ENCODE peak calls at places on chromosomes 16 and 17, in four cellular contexts. Y is IMR-90, X is K562, E is H1. T is an unnamed sample.

GRCh38 chr17:45790296-45790922 is 6.3 kb downstream of the CRHR1 start:
- DNase-seq in Y (no peak), X (no peak), E (no peak), T (no peak)

GRCh38 chr16:70647461-70648359 is 1.4 kb downstream of the IL34 start:
- DNase-seq in Y (no peak), X (no peak), E (no peak), T (no peak)

GRCh38 chr17:8420041-8420934 is 15.4 kb upstream of the NDEL1 start:
- DNase-seq in Y (peak), X (peak), E (no peak), T (no peak)

GRCh38 chr17:74371653-74372147 is 4.4 kb downstream of the GPR142 start:
- DNase-seq in Y (no peak), X (no peak), E (no peak), T (no peak)

GRCh38 chr16:24525970-24526559 is 13.3 kb upstream of the RBBP6 start:
- DNase-seq in Y (no peak), X (no peak), E (peak), T (no peak)

GRCh38 chr16:188674-189073 is 8.4 kb downstream of the HBQ1 start:
- DNase-seq in Y (no peak), X (no peak), E (no peak), T (no peak)

GRCh38 chr17:18992454-18993130 is 12.0 kb downstream of the FAM83G start:
- DNase-seq in Y (no peak), X (no peak), E (no peak), T (peak)

GRCh38 chr17:51734976-51735375 is 423.5 kb downstream of the CA10 start:
- DNase-seq in Y (no peak), X (no peak), E (no peak), T (no peak)

GRCh38 chr17:49201481-49201927 is 8.9 kb downstream of the GNGT2 start:
- DNase-seq in Y (peak), X (peak), E (no peak), T (no peak)

GRCh38 chr16:25158401-25158800 is 46.9 kb downstream of the LCMT1 start:
- DNase-seq in Y (peak), X (no peak), E (no peak), T (no peak)

GRCh38 chr16:54504372-54504771 is 217.8 kb upstream of the IRX3 start:
- DNase-seq in Y (no peak), X (no peak), E (no peak), T (no peak)

GRCh38 chr17:2402517-2402916 is 1.7 kb upstream of the MNT start:
- DNase-seq in Y (no peak), X (no peak), E (no peak), T (no peak)

GRCh38 chr16:53785044-53785443 is 81.1 kb downstream of the FTO start:
- DNase-seq in Y (peak), X (no peak), E (no peak), T (no peak)

GRCh38 chr16:11677959-11678881 is 10.0 kb downstream of the SNN start:
- DNase-seq in Y (no peak), X (no peak), E (no peak), T (peak)

GRCh38 chr17:21532763-21533385 is 156.7 kb downstream of the KCNJ12 start:
- DNase-seq in Y (no peak), X (no peak), E (no peak), T (no peak)

GRCh38 chr17:27860971-27861669 is 32.0 kb downstream of the LYRM9 start:
- DNase-seq in Y (no peak), X (no peak), E (no peak), T (no peak)

GRCh38 chr17:68103148-68103547 is 67.6 kb downstream of the KPNA2 start:
- DNase-seq in Y (no peak), X (no peak), E (no peak), T (no peak)

GRCh38 chr17:66727634-66728570 is 107.0 kb upstream of the CACNG5 start:
- DNase-seq in Y (peak), X (peak), E (peak), T (no peak)

GRCh38 chr16:80751167-80751566 is 53.2 kb downstream of the CDYL2 start:
- DNase-seq in Y (peak), X (no peak), E (no peak), T (no peak)

GRCh38 chr16:12024429-12024828 is 47.9 kb downstream of the SNX29 start:
- DNase-seq in Y (no peak), X (no peak), E (no peak), T (no peak)

GRCh38 chr16:63850979-63851378 is 1270.9 kb downstream of the CDH11 start:
- DNase-seq in Y (no peak), X (no peak), E (no peak), T (no peak)

GRCh38 chr16:2056077-2056476 is 8.3 kb downstream of the TSC2 start:
- DNase-seq in Y (no peak), X (no peak), E (no peak), T (no peak)
- TF ChIP-seq CHD1 in Y (no peak), X (no peak), E (no peak), T (no peak)

GRCh38 chr17:71099003-71099710 is 929.8 kb downstream of the KCNJ2 start:
- DNase-seq in Y (no peak), X (no peak), E (no peak), T (no peak)
- TF ChIP-seq CHD1 in Y (no peak), X (no peak), E (no peak), T (no peak)

GRCh38 chr17:82648761-82649474 is 674 bp upstream of the WDR45B start:
- DNase-seq in Y (no peak), X (peak), E (peak), T (no peak)
- TF ChIP-seq CHD1 in Y (no peak), X (no peak), E (no peak), T (no peak)

DNA sequence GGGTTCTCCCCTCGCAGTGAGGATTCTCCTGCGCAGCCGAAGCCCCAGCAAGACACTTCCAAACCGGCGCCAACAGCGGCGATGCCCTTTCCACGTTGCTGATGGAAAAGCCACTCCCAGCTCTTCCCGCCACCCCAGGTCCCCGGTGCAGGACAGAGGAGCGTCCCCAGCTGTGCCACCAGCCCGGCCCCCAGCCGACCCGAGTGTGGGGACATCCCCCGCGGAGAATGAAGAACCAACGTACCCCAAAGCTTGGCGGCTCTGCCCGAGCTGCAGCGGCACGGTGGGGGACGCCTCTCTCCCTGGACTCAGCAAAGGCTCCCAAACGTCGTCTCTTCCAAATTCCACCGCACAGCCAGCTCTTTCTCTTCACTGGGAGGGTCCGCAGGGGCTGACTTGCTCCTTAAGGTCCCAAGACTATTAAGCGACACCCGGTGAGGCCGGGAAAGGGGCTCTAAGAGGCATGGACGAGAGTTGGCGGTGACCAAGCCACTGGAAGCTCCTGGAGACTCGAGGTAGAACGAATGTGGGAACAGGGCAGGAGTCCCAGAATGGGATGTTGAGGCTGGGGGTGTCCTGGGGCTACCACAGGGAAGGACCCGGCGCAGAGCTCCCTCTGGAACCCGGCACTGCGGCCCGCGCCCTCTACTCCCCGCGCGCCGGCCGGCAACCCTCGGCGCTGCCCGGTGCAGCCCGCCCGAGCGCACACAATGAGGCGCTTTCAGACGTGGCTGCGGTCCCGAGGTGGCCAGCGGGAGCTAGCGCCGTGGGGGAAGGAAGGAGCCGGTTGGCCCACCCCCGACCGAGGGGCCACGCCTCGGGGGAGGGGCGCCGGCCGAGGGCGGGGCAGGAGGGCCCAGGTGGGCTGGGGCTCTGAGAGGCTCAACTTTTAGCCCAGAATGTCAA is at the start of gene CHST6:
- DNase-seq in Y (no peak), X (peak), E (peak), T (no peak)
- TF ChIP-seq CHD1 in Y (no peak), X (no peak), E (no peak), T (no peak)

GRCh38 chr16:78609542-78610253 is 510.2 kb downstream of the WWOX start:
- DNase-seq in Y (no peak), X (no peak), E (no peak), T (no peak)

GRCh38 chr16:78607022-78607421 is 507.6 kb downstream of the WWOX start:
- DNase-seq in Y (no peak), X (no peak), E (no peak), T (no peak)

GRCh38 chr16:78607465-78607864 is 508.0 kb downstream of the WWOX start:
- DNase-seq in Y (no peak), X (no peak), E (no peak), T (no peak)

GRCh38 chr16:78606572-78606971 is 507.1 kb downstream of the WWOX start:
- DNase-seq in Y (no peak), X (no peak), E (no peak), T (no peak)

DNA sequence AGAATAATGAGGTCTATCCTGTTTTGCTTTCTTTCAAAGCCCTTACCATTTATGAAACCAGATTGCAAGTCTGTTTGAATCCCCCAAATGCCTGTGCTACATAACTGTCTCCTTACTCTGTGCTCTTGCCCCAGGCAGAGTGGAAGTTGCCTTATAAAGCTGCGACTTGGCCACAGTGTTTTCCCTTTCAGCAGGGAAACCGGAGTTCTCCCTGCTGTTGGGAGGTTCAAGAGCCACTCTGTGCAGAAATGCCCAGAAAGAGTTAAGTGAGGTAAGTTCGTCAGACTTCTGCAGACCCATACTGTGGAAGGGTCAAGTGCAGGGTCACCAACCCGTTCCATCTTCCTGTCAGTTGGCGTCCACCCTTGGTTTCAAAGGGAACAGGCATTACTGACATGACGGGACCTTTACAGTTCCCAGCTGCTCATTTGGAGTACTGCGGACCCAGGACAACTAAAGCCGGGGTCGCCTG is 508.9 kb downstream of the WWOX start:
- DNase-seq in Y (no peak), X (no peak), E (no peak), T (no peak)
- TF ChIP-seq CHD1 in Y (no peak), X (no peak), E (no peak), T (no peak)

DNA sequence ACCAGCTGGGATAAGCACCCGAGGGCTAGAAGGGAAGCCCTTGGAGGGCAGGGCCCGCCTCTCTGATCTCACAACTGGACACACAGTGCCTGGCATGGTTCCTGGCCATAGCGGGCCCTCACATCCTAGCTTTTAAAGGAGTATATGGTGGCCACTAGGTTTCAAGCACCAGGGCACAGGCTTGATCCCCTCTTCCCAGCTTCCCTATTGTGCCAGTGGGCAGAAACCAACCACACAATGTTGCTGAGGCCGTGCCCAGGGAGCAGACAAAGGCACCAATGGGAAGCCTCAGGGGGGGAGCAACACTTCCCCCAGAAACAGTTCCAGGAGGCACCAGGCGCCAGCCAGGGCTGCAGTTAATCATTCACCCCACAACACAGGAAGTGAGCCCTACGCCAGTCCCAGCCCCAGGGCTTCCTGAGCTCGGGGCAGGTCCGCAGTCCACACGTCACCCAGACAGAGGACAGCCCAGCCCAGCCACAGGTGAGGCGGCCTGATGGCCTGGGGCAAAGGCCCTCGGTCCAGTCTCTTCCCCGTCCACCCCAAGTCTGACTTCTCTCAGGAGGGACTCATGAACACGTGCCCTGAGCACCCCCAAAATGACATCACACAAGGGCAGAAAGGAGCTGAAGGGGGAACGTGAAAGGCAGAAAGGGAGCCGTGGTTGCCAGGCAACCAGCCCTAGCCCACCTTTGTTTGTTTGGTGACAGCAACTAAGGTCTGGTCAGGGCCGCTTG is 12.8 kb downstream of the SMIM5 start:
- DNase-seq in Y (no peak), X (no peak), E (peak), T (peak)
- TF ChIP-seq CHD1 in Y (no peak), X (no peak), E (no peak), T (no peak)

GRCh38 chr17:37672545-37673078 is 29.4 kb upstream of the DDX52 start:
- DNase-seq in Y (peak), X (no peak), E (no peak), T (no peak)

GRCh38 chr17:37673386-37673785 is 30.1 kb upstream of the DDX52 start:
- DNase-seq in Y (no peak), X (no peak), E (no peak), T (no peak)

GRCh38 chr17:37678036-37678435 is 34.8 kb upstream of the DDX52 start:
- DNase-seq in Y (no peak), X (no peak), E (no peak), T (no peak)

GRCh38 chr17:37674511-37674910 is 31.3 kb upstream of the DDX52 start:
- DNase-seq in Y (no peak), X (no peak), E (no peak), T (no peak)

GRCh38 chr17:37676115-37676925 is 33.1 kb upstream of the DDX52 start:
- DNase-seq in Y (peak), X (no peak), E (no peak), T (no peak)
- TF ChIP-seq CHD1 in Y (no peak), X (no peak), E (no peak), T (no peak)

DNA sequence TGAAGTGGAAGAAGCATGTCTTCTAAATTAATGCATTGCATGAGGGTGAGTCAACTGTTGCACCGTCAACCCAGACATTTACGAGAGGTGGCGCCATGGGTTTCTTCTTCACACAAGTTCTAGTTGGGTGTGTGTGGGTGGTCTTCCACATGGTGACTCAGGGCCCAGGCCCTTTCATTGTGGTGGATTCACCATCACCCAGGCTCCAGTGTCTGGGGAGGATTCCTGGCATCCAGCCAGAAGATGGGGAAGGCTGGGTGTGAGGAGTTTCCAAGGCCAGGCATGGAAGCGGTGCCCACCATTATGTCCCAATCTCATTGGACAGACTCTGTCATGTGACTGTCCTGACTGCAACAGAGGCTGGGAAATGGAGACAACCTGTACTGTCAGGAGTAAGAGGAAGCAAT is 21.4 kb upstream of the JPH3 start:
- DNase-seq in Y (peak), X (peak), E (no peak), T (no peak)
- TF ChIP-seq CHD1 in Y (no peak), X (no peak), E (no peak), T (no peak)

GRCh38 chr17:6257339-6257738 is 177.6 kb downstream of the AIPL1 start:
- DNase-seq in Y (peak), X (no peak), E (no peak), T (no peak)
- TF ChIP-seq CHD1 in Y (no peak), X (no peak), E (no peak), T (no peak)